ENCODE peak calls at places on chromosomes 2 and 18, in five cellular contexts. E is colonic mucosa, P is stomach, F is uterus, Y is heart right ventricle. S is an unnamed sample. For H3K4me1, the result is how much of the 10 kb centered on the place peaks cover.

GRCh38 chr2:68255736-68256450 is 3.6 kb upstream of the PPP3R1 start:
- DNase-seq in Y (no peak), F (no peak), P (no peak), E (no peak), S (no peak)

GRCh38 chr2:793236-793635 is 116.0 kb upstream of the TMEM18 start:
- DNase-seq in Y (no peak), P (no peak), E (no peak), F (no peak), S (no peak)

GRCh38 chr18:58392336-58393000 is 236.4 kb downstream of the ALPK2 start:
- DNase-seq in P (no peak), Y (no peak), F (peak), E (no peak), S (no peak)

GRCh38 chr2:10982931-10983701 is 71.4 kb downstream of the KCNF1 start:
- DNase-seq in F (no peak), P (no peak), Y (peak), E (peak), S (no peak)

GRCh38 chr2:49600524-49600923 is 446.2 kb upstream of the FSHR start:
- DNase-seq in E (no peak), P (no peak), Y (no peak), F (no peak), S (no peak)

GRCh38 chr2:7057865-7058400 is 140.7 kb downstream of the RNF144A start:
- DNase-seq in E (no peak), Y (no peak), P (no peak), F (no peak), S (no peak)

GRCh38 chr18:66761166-66761565 is 157.3 kb upstream of the CDH19 start:
- DNase-seq in P (no peak), E (no peak), F (no peak), Y (no peak), S (no peak)

GRCh38 chr2:183057333-183057985 is 19.2 kb upstream of the NCKAP1 start:
- DNase-seq in E (no peak), Y (no peak), F (no peak), P (no peak), S (no peak)

GRCh38 chr2:151886235-151886634 is 58.0 kb upstream of the ARL5A start:
- DNase-seq in Y (no peak), F (no peak), E (no peak), P (no peak), S (peak)

GRCh38 chr2:237693281-237694039 is 66.1 kb downstream of the LRRFIP1 start:
- DNase-seq in E (peak), Y (no peak), P (no peak), F (peak), S (peak)

GRCh38 chr2:157848242-157848641 is 27.9 kb downstream of the ACVR1 start:
- DNase-seq in P (no peak), E (no peak), F (no peak), Y (no peak), S (no peak)

GRCh38 chr18:66722671-66723070 is 118.8 kb upstream of the CDH19 start:
- DNase-seq in P (no peak), E (no peak), F (no peak), Y (no peak), S (no peak)

GRCh38 chr2:217990791-217991465 is 11.9 kb downstream of the TNS1 start:
- DNase-seq in P (no peak), E (no peak), F (no peak), Y (no peak), S (no peak)

GRCh38 chr2:233362742-233363141 is 8.4 kb downstream of the DGKD start:
- DNase-seq in F (no peak), P (no peak), Y (no peak), E (no peak), S (no peak)

GRCh38 chr2:135144343-135144742 is 92.3 kb downstream of the RAB3GAP1 start:
- DNase-seq in F (no peak), E (no peak), Y (no peak), P (no peak), S (no peak)

GRCh38 chr2:69693472-69694450 is 48.2 kb upstream of the ANXA4 start:
- DNase-seq in F (no peak), Y (peak), E (no peak), P (no peak), S (no peak)

GRCh38 chr18:32804126-32804888 is 31.5 kb upstream of the KLHL14 start:
- DNase-seq in Y (no peak), P (no peak), E (no peak), F (no peak), S (no peak)

GRCh38 chr2:217327981-217328760 is 468.3 kb upstream of the TNP1 start:
- DNase-seq in P (no peak), E (no peak), F (no peak), Y (no peak), S (no peak)

GRCh38 chr2:190359896-190360376 is 16.5 kb downstream of the INPP1 start:
- DNase-seq in P (peak), F (peak), Y (peak), E (peak), S (peak)

GRCh38 chr2:133642831-133643230 is 74.6 kb upstream of the NCKAP5 start:
- DNase-seq in P (no peak), E (no peak), F (no peak), Y (no peak), S (no peak)

GRCh38 chr2:173027181-173028128 is 48.2 kb upstream of the MAP3K20 start:
- DNase-seq in P (peak), Y (peak), F (peak), E (peak), S (peak)

GRCh38 chr2:48444404-48444803 is 85.5 kb upstream of the STON1 start:
- DNase-seq in F (no peak), E (no peak), P (no peak), Y (no peak), S (no peak)

GRCh38 chr2:228056706-228057105 is 124.8 kb downstream of the SPHKAP start:
- DNase-seq in E (no peak), Y (no peak), P (no peak), F (no peak), S (no peak)

GRCh38 chr2:40101076-40101688 is 322.1 kb upstream of the THUMPD2 start:
- DNase-seq in E (no peak), F (no peak), P (no peak), Y (no peak), S (peak)

GRCh38 chr2:119408221-119408619 is 23.4 kb upstream of the TMEM37 start:
- DNase-seq in F (no peak), E (no peak), P (peak), Y (no peak), S (no peak)

GRCh38 chr18:45386256-45386655 is 229.0 kb upstream of the SLC14A2 start:
- DNase-seq in Y (peak), F (no peak), P (no peak), E (peak), S (no peak)

GRCh38 chr2:1024981-1025380 is 74.3 kb downstream of the SNTG2 start:
- DNase-seq in Y (no peak), F (no peak), E (no peak), P (no peak), S (no peak)

GRCh38 chr2:160474891-160475795 is 18.5 kb downstream of the RBMS1 start:
- DNase-seq in F (no peak), Y (no peak), E (no peak), P (no peak), S (no peak)

GRCh38 chr2:2734308-2734707 is 403.2 kb upstream of the MYT1L start:
- DNase-seq in Y (no peak), E (no peak), P (no peak), F (no peak), S (no peak)

GRCh38 chr2:240739797-240740196 is 48.1 kb downstream of the AQP12A start:
- DNase-seq in F (no peak), E (no peak), Y (no peak), P (no peak), S (no peak)

GRCh38 chr2:67259581-67260347 is 137.4 kb upstream of the ETAA1 start:
- DNase-seq in E (peak), Y (peak), F (peak), P (no peak), S (peak)

GRCh38 chr2:132582360-132582759 is 87.6 kb downstream of the LYPD1 start:
- DNase-seq in P (peak), E (peak), Y (no peak), F (no peak), S (no peak)

GRCh38 chr18:67511840-67512239 is 4.7 kb downstream of the DSEL start:
- DNase-seq in E (no peak), F (no peak), P (no peak), Y (no peak), S (no peak)

GRCh38 chr2:221572180-221572820 is at the start of gene EPHA4:
- DNase-seq in P (peak), E (peak), F (peak), Y (peak), S (peak)

GRCh38 chr2:226622484-226622883 is 177.1 kb downstream of the IRS1 start:
- DNase-seq in Y (no peak), E (no peak), P (no peak), F (no peak), S (no peak)

GRCh38 chr18:29459986-29460385 is 1283.1 kb upstream of the CDH2 start:
- DNase-seq in F (no peak), Y (no peak), E (no peak), P (no peak), S (no peak)

GRCh38 chr18:29457316-29457715 is 1280.4 kb upstream of the CDH2 start:
- DNase-seq in E (no peak), F (no peak), P (no peak), Y (no peak), S (peak)
- TF ChIP-seq CTCF in E (no peak), F (no peak), P (no peak), Y (no peak), S (no peak)

DNA sequence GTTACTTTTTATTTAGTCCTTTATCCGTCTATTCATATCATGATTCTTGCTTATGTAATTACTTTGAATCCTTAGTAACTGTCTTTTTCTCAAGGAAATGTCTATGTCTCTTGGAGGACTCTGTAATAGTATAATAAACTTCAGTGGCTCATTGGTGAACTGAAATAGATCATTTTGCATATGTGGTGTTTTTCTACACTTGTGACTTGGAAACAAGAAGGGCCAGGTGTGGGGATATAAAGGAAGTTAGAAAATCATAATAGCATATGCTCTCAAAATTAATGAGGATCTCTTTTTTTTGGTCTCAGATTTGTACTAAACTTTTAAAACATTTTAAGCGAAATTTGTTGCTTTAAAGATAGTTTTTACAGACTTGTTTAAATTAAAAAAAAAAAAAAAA is 453.0 kb upstream of the CDH20 start:
- DNase-seq in P (no peak), F (no peak), E (no peak), Y (no peak), S (no peak)
- H3K4me1 ChIP-seq in P (under half), F (under half), E (under half), Y (under half), S (under half)

GRCh38 chr18:7789853-7790552 is 222.9 kb downstream of the PTPRM start:
- DNase-seq in E (no peak), F (no peak), Y (no peak), P (peak), S (peak)
- TF ChIP-seq CTCF in E (peak), F (no peak), Y (peak), P (peak), S (peak)

DNA sequence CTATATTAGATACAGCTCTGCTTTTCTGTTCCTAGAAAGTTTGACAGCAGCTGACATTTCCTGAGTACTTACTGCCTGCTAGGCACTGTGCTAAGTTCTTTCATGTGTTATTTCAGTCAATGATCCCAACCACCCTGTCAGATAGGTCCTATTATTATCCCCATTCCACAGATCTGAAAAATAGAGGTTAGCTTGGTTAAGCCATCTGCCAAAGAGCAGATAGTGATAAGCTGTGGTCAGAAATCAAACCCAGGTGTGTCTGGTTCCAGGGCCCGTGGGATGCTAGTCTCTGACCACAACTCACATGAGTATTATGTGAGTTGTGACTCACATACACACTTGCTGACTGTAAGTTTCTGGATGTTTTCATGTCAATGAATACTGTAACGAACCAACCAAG is 132.0 kb upstream of the APCDD1 start:
- DNase-seq in P (no peak), F (no peak), E (peak), Y (no peak), S (no peak)
- H3K4me1 ChIP-seq in P (under half), F (under half), E (under half), Y (under half), S (under half)

GRCh38 chr18:79988079-79988924 is at the start of gene TXNL4A:
- DNase-seq in P (peak), Y (peak), E (peak), F (peak), S (peak)
- TF ChIP-seq CTCF in P (no peak), Y (peak), E (no peak), F (no peak), S (peak)